ENCODE peak calls at places on chromosomes 5 and 9, in nine cellular contexts. T, D, A, Y, Q, V, K, O and Z are unnamed samples. For H3K4me1, the result is how much of the 10 kb centered on the place peaks cover.

GRCh38 chr5:23319906-23320305 is 187.5 kb upstream of the PRDM9 start:
- DNase-seq in T (no peak), D (no peak), A (no peak), Y (no peak), Q (no peak), V (no peak), K (no peak), O (no peak), Z (no peak)

GRCh38 chr9:114177423-114178064 is 22.2 kb downstream of the COL27A1 start:
- DNase-seq in T (no peak), D (no peak), A (no peak), Y (no peak), Q (peak), V (no peak), K (no peak), O (peak), Z (no peak)

GRCh38 chr9:71909887-71910601 is 949 bp downstream of the ABHD17B start:
- DNase-seq in T (peak), D (peak), A (peak), Y (no peak), Q (no peak), V (peak), K (peak), O (peak), Z (peak)

GRCh38 chr5:167754501-167754941 is 536.9 kb upstream of the WWC1 start:
- DNase-seq in T (no peak), D (no peak), A (no peak), Y (no peak), Q (no peak), V (no peak), K (no peak), O (no peak), Z (no peak)

GRCh38 chr5:72202331-72202825 is 95.1 kb downstream of the MAP1B start:
- DNase-seq in T (no peak), D (no peak), A (no peak), Y (no peak), Q (no peak), V (no peak), K (no peak), O (no peak), Z (no peak)

GRCh38 chr9:37062331-37062730 is 28.3 kb upstream of the PAX5 start:
- DNase-seq in T (no peak), D (no peak), A (no peak), Y (no peak), Q (no peak), V (no peak), K (no peak), O (no peak), Z (no peak)

GRCh38 chr5:79069488-79070001 is at the start of the genes BHMT2 and DMGDH:
- DNase-seq in T (no peak), D (peak), A (peak), Y (peak), Q (peak), V (peak), K (no peak), O (peak), Z (no peak)

GRCh38 chr5:38724301-38725030 is 121.3 kb upstream of the OSMR start:
- DNase-seq in T (peak), D (no peak), A (no peak), Y (no peak), Q (no peak), V (no peak), K (no peak), O (no peak), Z (no peak)

GRCh38 chr9:134522502-134522848 is 119.1 kb upstream of the COL5A1 start:
- DNase-seq in T (no peak), D (no peak), A (no peak), Y (no peak), Q (no peak), V (no peak), K (no peak), O (no peak), Z (peak)

GRCh38 chr9:81108391-81108790 is 581.0 kb downstream of the TLE1 start:
- DNase-seq in T (no peak), D (no peak), A (no peak), Y (no peak), Q (no peak), V (no peak), K (no peak), O (no peak), Z (no peak)

GRCh38 chr5:14164764-14165163 is 21.6 kb downstream of the TRIO start:
- DNase-seq in T (no peak), D (no peak), A (no peak), Y (no peak), Q (no peak), V (no peak), K (peak), O (no peak), Z (no peak)

GRCh38 chr9:112479221-112479620 is 7.4 kb upstream of the KIAA1958 start:
- DNase-seq in T (no peak), D (no peak), A (no peak), Y (no peak), Q (no peak), V (no peak), K (no peak), O (no peak), Z (no peak)

GRCh38 chr9:134054891-134055811 is 12.7 kb downstream of the BRD3 start:
- DNase-seq in T (no peak), D (peak), A (no peak), Y (no peak), Q (peak), V (peak), K (peak), O (peak), Z (peak)

GRCh38 chr9:137295313-137296213 is 6.5 kb downstream of the NRARP start:
- DNase-seq in T (no peak), D (no peak), A (peak), Y (no peak), Q (peak), V (no peak), K (peak), O (no peak), Z (peak)

GRCh38 chr9:19631181-19631580 is 157.7 kb downstream of the SLC24A2 start:
- DNase-seq in T (no peak), D (no peak), A (no peak), Y (no peak), Q (no peak), V (no peak), K (no peak), O (no peak), Z (no peak)

GRCh38 chr9:77929942-77930341 is 101.7 kb downstream of the GNAQ start:
- DNase-seq in T (no peak), D (no peak), A (no peak), Y (no peak), Q (no peak), V (no peak), K (no peak), O (no peak), Z (no peak)

GRCh38 chr5:137370511-137371071 is 128.5 kb downstream of the SPOCK1 start:
- DNase-seq in T (no peak), D (no peak), A (no peak), Y (no peak), Q (no peak), V (no peak), K (no peak), O (no peak), Z (no peak)

GRCh38 chr9:84839538-84839937 is 170.0 kb downstream of the NTRK2 start:
- DNase-seq in T (no peak), D (no peak), A (no peak), Y (no peak), Q (no peak), V (no peak), K (peak), O (no peak), Z (no peak)

GRCh38 chr5:78720234-78720985 is 71.8 kb upstream of the LHFPL2 start:
- DNase-seq in T (no peak), D (no peak), A (no peak), Y (no peak), Q (no peak), V (no peak), K (peak), O (no peak), Z (no peak)

GRCh38 chr5:32230356-32231099 is 56.4 kb upstream of the GOLPH3 start:
- DNase-seq in T (no peak), D (no peak), A (no peak), Y (no peak), Q (no peak), V (no peak), K (no peak), O (no peak), Z (no peak)

GRCh38 chr9:72384710-72385475 is 19.9 kb upstream of the ZFAND5 start:
- DNase-seq in T (no peak), D (no peak), A (no peak), Y (no peak), Q (no peak), V (no peak), K (no peak), O (no peak), Z (no peak)

GRCh38 chr5:113246371-113246870 is 188.4 kb downstream of the TSSK1B start:
- DNase-seq in T (no peak), D (no peak), A (no peak), Y (no peak), Q (no peak), V (peak), K (no peak), O (no peak), Z (no peak)

GRCh38 chr9:105964171-105964570 is 269.8 kb downstream of the TMEM38B start:
- DNase-seq in T (no peak), D (no peak), A (no peak), Y (no peak), Q (no peak), V (no peak), K (no peak), O (no peak), Z (no peak)

GRCh38 chr5:65020492-65020891 is 251.8 kb downstream of the CWC27 start:
- DNase-seq in T (no peak), D (no peak), A (no peak), Y (no peak), Q (no peak), V (no peak), K (no peak), O (no peak), Z (no peak)

GRCh38 chr5:42745856-42746255 is 10.8 kb upstream of the CCDC152 start:
- DNase-seq in T (no peak), D (no peak), A (no peak), Y (no peak), Q (no peak), V (no peak), K (no peak), O (no peak), Z (no peak)

GRCh38 chr9:89428901-89429890 is 68.7 kb downstream of the SEMA4D start:
- DNase-seq in T (peak), D (no peak), A (no peak), Y (no peak), Q (peak), V (no peak), K (peak), O (no peak), Z (no peak)

GRCh38 chr5:119327018-119327417 is 28.8 kb upstream of the TNFAIP8 start:
- DNase-seq in T (no peak), D (no peak), A (no peak), Y (no peak), Q (no peak), V (no peak), K (no peak), O (no peak), Z (no peak)

GRCh38 chr5:72467987-72468386 is 39.2 kb downstream of the ZNF366 start:
- DNase-seq in T (no peak), D (no peak), A (no peak), Y (no peak), Q (no peak), V (no peak), K (no peak), O (no peak), Z (no peak)

GRCh38 chr5:31186672-31187267 is 6.7 kb upstream of the CDH6 start:
- DNase-seq in T (peak), D (no peak), A (no peak), Y (no peak), Q (no peak), V (no peak), K (no peak), O (no peak), Z (no peak)

GRCh38 chr9:106438928-106439327 is 424.0 kb upstream of the ZNF462 start:
- DNase-seq in T (no peak), D (no peak), A (no peak), Y (no peak), Q (no peak), V (no peak), K (no peak), O (no peak), Z (no peak)

GRCh38 chr5:135238622-135239460 is 160.2 kb downstream of the MACROH2A1 start:
- DNase-seq in T (no peak), D (no peak), A (peak), Y (no peak), Q (peak), V (peak), K (peak), O (no peak), Z (peak)
- H3K4me1 ChIP-seq in T (under half), D (under half), A (under half), Y (under half), Q (under half), V (under half), K (under half), O (under half), Z (under half)

GRCh38 chr9:108286807-108287206 is 569.0 kb downstream of the ACTL7B start:
- DNase-seq in T (no peak), D (no peak), A (no peak), Y (no peak), Q (no peak), V (no peak), K (no peak), O (no peak), Z (no peak)

GRCh38 chr9:108278341-108278740 is 577.4 kb downstream of the ACTL7B start:
- DNase-seq in T (no peak), D (no peak), A (no peak), Y (no peak), Q (no peak), V (no peak), K (no peak), O (no peak), Z (no peak)

DNA sequence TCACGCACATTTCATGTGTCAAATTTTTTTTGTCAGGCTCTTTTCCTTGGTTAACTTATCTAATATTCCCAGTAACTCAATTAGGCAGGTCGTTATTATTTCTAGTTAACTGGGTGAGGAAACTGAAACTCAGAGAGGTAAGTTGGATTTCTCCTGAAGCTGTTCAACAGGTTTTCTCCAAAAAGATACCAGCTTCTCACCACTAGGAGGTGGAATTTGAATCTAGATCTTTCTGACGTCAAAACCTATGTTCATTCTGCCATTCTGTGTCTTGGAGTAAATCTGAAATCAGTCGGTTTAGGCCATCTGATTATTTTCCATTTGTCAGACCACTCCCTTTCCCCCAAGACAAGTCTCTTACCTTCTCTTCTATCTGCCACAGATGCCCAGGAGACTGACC is 572.9 kb downstream of the ACTL7B start:
- DNase-seq in T (no peak), D (no peak), A (no peak), Y (no peak), Q (no peak), V (no peak), K (no peak), O (no peak), Z (no peak)
- TF ChIP-seq CTCF in T (peak), D (peak), A (peak), Y (no peak), Q (no peak), V (no peak), K (peak), O (peak), Z (peak)

GRCh38 chr5:178542455-178542854 is 47.7 kb downstream of the COL23A1 start:
- DNase-seq in T (no peak), D (no peak), A (peak), Y (no peak), Q (peak), V (no peak), K (no peak), O (peak), Z (no peak)
- H3K27ac ChIP-seq in T (no peak), D (no peak), A (peak), Y (no peak), Q (peak), V (peak), K (no peak), O (no peak), Z (no peak)

DNA sequence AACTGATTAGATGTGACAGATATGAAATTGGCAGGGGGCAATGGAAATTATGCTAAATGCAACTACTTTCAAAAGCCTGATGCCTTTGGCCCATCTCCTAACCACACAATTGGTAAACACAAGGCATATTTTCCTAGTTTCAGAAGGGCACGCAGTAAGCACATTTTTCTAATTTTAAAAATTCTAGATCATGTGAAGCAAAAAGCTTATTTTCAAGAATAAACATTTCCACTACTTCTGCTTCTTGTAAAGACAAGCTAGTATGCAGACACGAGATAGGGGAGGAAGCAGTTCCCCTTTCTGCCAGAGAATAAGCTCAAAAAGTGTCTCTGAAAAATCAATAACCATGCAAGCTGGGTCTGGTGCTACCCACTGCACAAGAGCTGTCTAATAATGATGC is 67.7 kb downstream of the ABCA1 start:
- DNase-seq in T (no peak), D (no peak), A (no peak), Y (no peak), Q (no peak), V (no peak), K (no peak), O (no peak), Z (no peak)
- H3K4me1 ChIP-seq in T (under half), D (under half), A (under half), Y (half or more), Q (under half), V (under half), K (under half), O (under half), Z (half or more)

GRCh38 chr5:16178745-16179372 is 732 bp downstream of the MARCHF11 start:
- DNase-seq in T (no peak), D (peak), A (peak), Y (peak), Q (peak), V (no peak), K (peak), O (peak), Z (peak)
- TF ChIP-seq CTCF in T (no peak), D (no peak), A (no peak), Y (no peak), Q (no peak), V (no peak), K (peak), O (no peak), Z (no peak)

GRCh38 chr9:27528278-27528885 is 1.2 kb downstream of the MOB3B start:
- DNase-seq in T (no peak), D (peak), A (peak), Y (peak), Q (peak), V (peak), K (peak), O (peak), Z (peak)

GRCh38 chr9:27529316-27530278 is at the start of gene MOB3B:
- DNase-seq in T (peak), D (peak), A (peak), Y (peak), Q (peak), V (peak), K (peak), O (peak), Z (peak)

GRCh38 chr9:27528886-27529315 is 713 bp downstream of the MOB3B start:
- DNase-seq in T (peak), D (peak), A (peak), Y (peak), Q (peak), V (peak), K (peak), O (peak), Z (peak)

GRCh38 chr9:27530915-27531762 is 1.5 kb upstream of the MOB3B start:
- DNase-seq in T (no peak), D (no peak), A (no peak), Y (no peak), Q (no peak), V (no peak), K (no peak), O (no peak), Z (no peak)

GRCh38 chr9:27527702-27528277 is 1.8 kb downstream of the MOB3B start:
- DNase-seq in T (no peak), D (peak), A (no peak), Y (no peak), Q (no peak), V (no peak), K (no peak), O (no peak), Z (no peak)
- H3K27ac ChIP-seq in T (no peak), D (peak), A (peak), Y (peak), Q (peak), V (peak), K (no peak), O (peak), Z (peak)

DNA sequence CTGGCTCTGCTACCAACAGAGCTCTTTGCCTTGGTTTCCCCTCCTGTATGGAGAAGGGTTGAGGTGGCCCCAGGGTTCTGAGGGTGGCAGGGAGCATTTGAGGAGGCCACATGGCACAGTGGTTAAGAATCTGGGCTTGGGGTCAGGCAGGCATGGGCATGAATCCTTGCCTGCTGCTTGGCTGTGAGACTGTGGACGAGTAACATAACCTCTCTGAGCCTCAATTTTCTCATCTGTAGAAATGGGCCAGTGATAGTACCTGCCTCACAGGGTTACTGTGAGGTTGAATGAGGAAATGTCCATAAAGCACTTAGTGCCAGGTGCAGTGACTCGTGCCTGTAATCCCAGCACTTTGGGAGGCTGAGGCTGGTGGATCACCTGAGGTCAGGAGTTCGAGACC is 5.1 kb upstream of the NDST1 start:
- DNase-seq in T (no peak), D (no peak), A (no peak), Y (no peak), Q (no peak), V (no peak), K (no peak), O (no peak), Z (no peak)
- H3K4me1 ChIP-seq in T (half or more), D (half or more), A (half or more), Y (half or more), Q (half or more), V (under half), K (under half), O (under half), Z (half or more)

GRCh38 chr5:157648275-157648990 is 3.8 kb downstream of the SOX30 start:
- DNase-seq in T (no peak), D (no peak), A (no peak), Y (no peak), Q (no peak), V (no peak), K (no peak), O (no peak), Z (no peak)

GRCh38 chr5:157649091-157649490 is 3.1 kb downstream of the SOX30 start:
- DNase-seq in T (no peak), D (no peak), A (no peak), Y (no peak), Q (no peak), V (no peak), K (no peak), O (no peak), Z (no peak)

GRCh38 chr5:157651011-157651611 is 1.1 kb downstream of the SOX30 start:
- DNase-seq in T (no peak), D (no peak), A (no peak), Y (no peak), Q (peak), V (no peak), K (no peak), O (no peak), Z (no peak)

GRCh38 chr5:157652377-157652692 is at the start of gene SOX30:
- DNase-seq in T (no peak), D (no peak), A (no peak), Y (no peak), Q (no peak), V (no peak), K (no peak), O (no peak), Z (no peak)

DNA sequence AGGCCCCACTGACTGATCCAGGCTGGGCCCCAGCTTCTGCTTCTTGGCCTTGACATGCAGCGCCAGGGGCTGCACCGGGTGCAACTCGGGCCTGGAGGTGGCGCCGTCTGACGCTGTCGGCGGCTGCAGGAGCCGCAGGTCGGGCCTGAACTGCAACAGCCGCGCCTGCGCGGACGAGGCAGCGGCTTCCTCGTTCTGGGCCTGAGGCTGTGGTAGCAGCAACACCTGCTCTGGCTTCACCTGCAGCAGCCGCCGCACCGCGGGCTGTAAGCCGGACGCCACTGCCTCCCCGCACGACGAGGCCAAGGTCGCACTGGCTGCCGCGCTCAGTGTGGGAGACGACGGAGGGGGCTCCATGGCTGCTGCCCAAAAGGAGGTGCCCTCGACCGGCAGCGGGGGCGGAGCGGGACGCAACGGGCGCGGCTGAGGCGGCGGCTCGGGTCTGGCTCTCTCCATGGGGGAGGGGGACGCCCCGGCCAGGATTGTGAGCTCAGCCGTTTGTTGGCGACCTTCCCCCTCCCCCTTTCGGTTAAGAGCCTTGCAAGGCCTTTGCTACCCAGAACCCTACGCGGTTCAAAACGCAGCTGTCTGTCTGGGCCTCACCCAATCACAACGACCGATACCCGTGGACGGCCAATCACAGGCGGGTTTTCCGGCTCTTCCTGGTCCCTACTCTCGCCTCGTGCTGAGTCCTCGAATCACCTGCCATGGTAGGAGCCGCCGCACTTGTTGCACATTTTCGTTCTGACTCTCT is 438 bp downstream of the SOX30 start:
- DNase-seq in T (no peak), D (peak), A (peak), Y (no peak), Q (peak), V (peak), K (peak), O (peak), Z (peak)
- TF ChIP-seq CTCF in T (no peak), D (peak), A (no peak), Y (peak), Q (peak), V (no peak), K (peak), O (no peak), Z (peak)